ENCODE peak calls at places on chromosomes 1 and 21, in five cellular contexts. N is A549, J is progenitor cell of endocrine pancreas, S is stomach, X is left ventricle myocardium inferior. D is an unnamed sample.

GRCh38 chr1:151898519-151898991 is 10.8 kb downstream of the THEM4 start:
- DNase-seq in N (no peak), J (no peak), S (peak), X (no peak), D (no peak)

GRCh38 chr1:23980725-23981063 is 567 bp upstream of the SRSF10 start:
- DNase-seq in N (no peak), J (no peak), S (no peak), X (no peak), D (peak)

GRCh38 chr1:234735476-234735875 is 125.5 kb upstream of the IRF2BP2 start:
- DNase-seq in N (no peak), J (no peak), S (no peak), X (no peak), D (no peak)

GRCh38 chr1:115239148-115239820 is 98.8 kb downstream of the NGF start:
- DNase-seq in N (no peak), J (no peak), S (no peak), X (no peak), D (no peak)

GRCh38 chr1:114320586-114320985 is 166.9 kb upstream of the SYT6 start:
- DNase-seq in N (no peak), J (no peak), S (no peak), X (no peak), D (no peak)

GRCh38 chr1:67682659-67683197 is 2.3 kb upstream of the GADD45A start:
- DNase-seq in N (no peak), J (no peak), S (no peak), X (no peak), D (no peak)

GRCh38 chr1:79197421-79197820 is 190.9 kb upstream of the ADGRL4 start:
- DNase-seq in N (no peak), J (no peak), S (no peak), X (no peak), D (peak)

GRCh38 chr1:204162498-204163074 is 3.6 kb downstream of the REN start:
- DNase-seq in N (peak), J (peak), S (peak), X (peak), D (peak)

GRCh38 chr1:112410704-112411103 is 14.7 kb downstream of the CTTNBP2NL start:
- DNase-seq in N (no peak), J (no peak), S (no peak), X (no peak), D (no peak)

GRCh38 chr1:18012686-18013085 is 94.9 kb upstream of the IGSF21 start:
- DNase-seq in N (no peak), J (no peak), S (no peak), X (no peak), D (no peak)

GRCh38 chr1:185681034-185681633 is 53.1 kb upstream of the HMCN1 start:
- DNase-seq in N (peak), J (no peak), S (no peak), X (no peak), D (peak)

GRCh38 chr21:26811031-26811430 is 34.2 kb downstream of the ADAMTS1 start:
- DNase-seq in N (no peak), J (no peak), S (no peak), X (no peak), D (no peak)

GRCh38 chr1:61692155-61692783 is 32.7 kb downstream of the TM2D1 start:
- DNase-seq in N (no peak), J (no peak), S (no peak), X (no peak), D (no peak)

GRCh38 chr21:45050786-45051489 is 23.4 kb upstream of the ADARB1 start:
- DNase-seq in N (no peak), J (no peak), S (no peak), X (no peak), D (no peak)

GRCh38 chr21:38883142-38883541 is 77.4 kb downstream of the ETS2 start:
- DNase-seq in N (no peak), J (no peak), S (no peak), X (no peak), D (no peak)

GRCh38 chr1:228087771-228088251 is 5.3 kb downstream of the ARF1 start:
- DNase-seq in N (no peak), J (no peak), S (no peak), X (peak), D (no peak)

GRCh38 chr1:2074944-2075740 is 24.9 kb downstream of the PRKCZ start:
- DNase-seq in N (no peak), J (no peak), S (no peak), X (no peak), D (no peak)

GRCh38 chr1:218983848-218984247 is 189.8 kb upstream of the LYPLAL1 start:
- DNase-seq in N (no peak), J (no peak), S (no peak), X (no peak), D (peak)

GRCh38 chr1:5990913-5991783 is 1.1 kb downstream of the NPHP4 start:
- DNase-seq in N (no peak), J (peak), S (peak), X (no peak), D (peak)

GRCh38 chr21:39849014-39849655 is 18.1 kb upstream of the PCP4 start:
- DNase-seq in N (no peak), J (no peak), S (no peak), X (no peak), D (no peak)

GRCh38 chr1:151416231-151416630 is 16.9 kb downstream of the PSMB4 start:
- DNase-seq in N (no peak), J (no peak), S (no peak), X (no peak), D (no peak)

GRCh38 chr1:212677573-212677972 is 22.1 kb downstream of the BATF3 start:
- DNase-seq in N (no peak), J (no peak), S (no peak), X (no peak), D (no peak)

GRCh38 chr1:229964281-229964680 is 102.8 kb upstream of the GALNT2 start:
- DNase-seq in N (no peak), J (no peak), S (no peak), X (no peak), D (no peak)

GRCh38 chr1:3432306-3432705 is 22.2 kb upstream of the ARHGEF16 start:
- DNase-seq in N (no peak), J (no peak), S (no peak), X (no peak), D (no peak)

GRCh38 chr1:109485001-109485400 is 1.3 kb downstream of the ATXN7L2 start:
- DNase-seq in N (no peak), J (no peak), S (no peak), X (no peak), D (no peak)

GRCh38 chr1:204457665-204458064 is 36.9 kb downstream of the PIK3C2B start:
- DNase-seq in N (no peak), J (no peak), S (no peak), X (no peak), D (no peak)

GRCh38 chr1:63557365-63557987 is 34.2 kb downstream of the EFCAB7 start:
- DNase-seq in N (no peak), J (no peak), S (no peak), X (no peak), D (peak)

GRCh38 chr1:158554352-158554751 is at the start of gene OR6Y1:
- DNase-seq in N (no peak), J (no peak), S (no peak), X (no peak), D (no peak)

GRCh38 chr1:37537378-37537777 is 16.7 kb downstream of the SNIP1 start:
- DNase-seq in N (no peak), J (no peak), S (peak), X (no peak), D (no peak)

GRCh38 chr1:8165595-8166360 is 139.7 kb upstream of the ERRFI1 start:
- DNase-seq in N (no peak), J (no peak), S (no peak), X (no peak), D (no peak)

GRCh38 chr1:58811303-58811702 is 27.5 kb upstream of the JUN start:
- DNase-seq in N (no peak), J (no peak), S (no peak), X (no peak), D (no peak)

GRCh38 chr21:30408782-30409494 is 13.1 kb downstream of the KRTAP13-1 start:
- DNase-seq in N (peak), J (peak), S (peak), X (no peak), D (peak)

GRCh38 chr1:115833806-115834205 is 7.1 kb downstream of the NHLH2 start:
- DNase-seq in N (no peak), J (no peak), S (no peak), X (no peak), D (peak)

GRCh38 chr1:4825841-4826450 is 171.5 kb downstream of the AJAP1 start:
- DNase-seq in N (peak), J (no peak), S (no peak), X (no peak), D (peak)

GRCh38 chr1:111798580-111798979 is 42.9 kb downstream of the DDX20 start:
- DNase-seq in N (no peak), J (no peak), S (no peak), X (no peak), D (no peak)

GRCh38 chr1:79006564-79006963 is at the start of gene ADGRL4:
- DNase-seq in N (no peak), J (peak), S (no peak), X (peak), D (peak)

GRCh38 chr1:22575532-22576147 is 12.4 kb downstream of the EPHA8 start:
- DNase-seq in N (no peak), J (no peak), S (no peak), X (no peak), D (no peak)

GRCh38 chr1:43541721-43542401 is 11.2 kb downstream of the PTPRF start:
- DNase-seq in N (no peak), J (no peak), S (peak), X (peak), D (no peak)

GRCh38 chr1:30656171-30656940 is 67.0 kb downstream of the MATN1 start:
- DNase-seq in N (no peak), J (no peak), S (no peak), X (no peak), D (no peak)

GRCh38 chr1:30655672-30656071 is 67.7 kb downstream of the MATN1 start:
- DNase-seq in N (no peak), J (no peak), S (no peak), X (no peak), D (no peak)

GRCh38 chr1:30658014-30658336 is 65.4 kb downstream of the MATN1 start:
- DNase-seq in N (no peak), J (no peak), S (no peak), X (no peak), D (no peak)

GRCh38 chr1:30659702-30660101 is 63.7 kb downstream of the MATN1 start:
- DNase-seq in N (no peak), J (no peak), S (no peak), X (no peak), D (no peak)

DNA sequence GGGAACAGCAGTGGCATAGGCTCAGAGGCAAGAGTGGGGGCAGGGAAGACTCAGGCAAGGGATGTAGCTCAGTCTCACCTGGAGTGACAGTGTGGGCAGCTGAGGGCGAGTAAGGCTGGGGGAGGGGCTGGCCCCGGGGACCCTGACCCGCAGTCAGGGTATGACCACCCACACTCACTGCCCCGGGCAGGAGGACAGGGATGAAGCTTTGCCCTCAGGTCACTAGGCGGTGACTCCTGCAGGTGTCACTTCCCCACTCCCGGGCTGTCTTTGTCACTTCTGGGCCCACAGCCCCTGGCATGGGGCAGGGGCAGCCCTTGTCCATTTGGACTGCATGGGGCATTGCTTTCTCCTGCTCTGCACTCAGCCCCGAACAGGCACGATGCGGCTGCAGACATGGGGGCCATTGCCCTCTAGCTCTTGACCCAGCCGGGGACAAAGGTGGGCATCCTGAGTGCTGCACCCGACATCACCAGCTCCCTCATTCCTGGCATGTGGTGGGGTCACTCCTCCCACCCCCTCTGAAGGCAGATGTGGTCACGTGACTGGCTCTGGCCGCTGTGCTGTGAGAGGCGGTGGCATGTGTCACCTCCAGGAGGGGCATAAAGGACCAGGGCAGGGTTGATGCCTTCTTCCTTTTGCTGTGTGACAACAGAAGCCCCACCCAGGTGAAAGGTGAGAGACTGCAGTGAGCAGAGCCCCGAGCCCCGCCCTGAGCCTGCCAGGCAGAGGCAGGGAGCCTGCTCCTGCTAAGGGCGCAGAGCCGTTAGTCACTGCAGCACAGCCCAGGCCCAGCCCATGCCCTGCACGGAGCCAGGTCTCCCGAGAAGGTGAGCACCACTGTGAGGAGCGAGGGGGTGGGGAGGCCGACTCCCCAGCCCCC is 66.0 kb downstream of the MATN1 start:
- DNase-seq in N (no peak), J (no peak), S (peak), X (no peak), D (no peak)
- TF ChIP-seq CTCF in N (no peak), J (no peak), S (no peak), X (no peak), D (no peak)

GRCh38 chr21:43622796-43623195 is 36.5 kb downstream of the HSF2BP start:
- DNase-seq in N (no peak), J (no peak), S (no peak), X (no peak), D (no peak)

GRCh38 chr21:43619344-43619743 is 39.9 kb downstream of the HSF2BP start:
- DNase-seq in N (no peak), J (no peak), S (no peak), X (no peak), D (no peak)

GRCh38 chr21:43618940-43619339 is 40.3 kb downstream of the HSF2BP start:
- DNase-seq in N (no peak), J (no peak), S (peak), X (no peak), D (no peak)

GRCh38 chr21:43623588-43623987 is 35.7 kb downstream of the HSF2BP start:
- DNase-seq in N (no peak), J (no peak), S (no peak), X (no peak), D (no peak)

GRCh38 chr21:43619856-43620255 is 39.4 kb downstream of the HSF2BP start:
- DNase-seq in N (no peak), J (no peak), S (no peak), X (no peak), D (no peak)
- TF ChIP-seq CTCF in N (no peak), J (no peak), S (no peak), X (no peak), D (no peak)

DNA sequence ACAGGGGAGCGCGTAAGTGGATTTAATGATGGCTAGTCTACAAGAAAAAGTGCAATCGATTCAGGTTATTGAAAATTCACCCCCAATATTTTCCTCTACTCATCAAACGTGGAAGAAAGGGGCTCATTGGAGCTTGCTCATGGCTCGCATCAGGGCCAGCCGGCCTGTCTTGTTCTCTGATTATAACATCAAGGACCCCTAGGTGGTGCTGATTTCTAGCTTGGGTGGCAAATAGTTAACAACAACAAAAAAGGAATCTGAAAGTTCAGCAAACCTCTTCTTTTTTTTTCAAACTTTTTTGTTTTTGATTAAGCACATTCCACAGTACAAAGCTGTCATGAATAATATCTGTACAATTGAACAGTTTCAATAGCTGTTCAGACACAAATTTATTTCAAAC is 35.8 kb upstream of the SOD1 start:
- DNase-seq in N (no peak), J (no peak), S (no peak), X (no peak), D (no peak)
- TF ChIP-seq CTCF in N (no peak), J (peak), S (no peak), X (no peak), D (no peak)

GRCh38 chr1:232628335-232629214 is 1.4 kb downstream of the SIPA1L2 start:
- DNase-seq in N (no peak), J (no peak), S (no peak), X (no peak), D (no peak)
- TF ChIP-seq CTCF in N (peak), J (no peak), S (no peak), X (peak), D (no peak)

GRCh38 chr1:29912413-29912812 is 676.1 kb downstream of the PTPRU start:
- DNase-seq in N (no peak), J (no peak), S (no peak), X (no peak), D (no peak)
- TF ChIP-seq CTCF in N (peak), J (peak), S (no peak), X (peak), D (no peak)

DNA sequence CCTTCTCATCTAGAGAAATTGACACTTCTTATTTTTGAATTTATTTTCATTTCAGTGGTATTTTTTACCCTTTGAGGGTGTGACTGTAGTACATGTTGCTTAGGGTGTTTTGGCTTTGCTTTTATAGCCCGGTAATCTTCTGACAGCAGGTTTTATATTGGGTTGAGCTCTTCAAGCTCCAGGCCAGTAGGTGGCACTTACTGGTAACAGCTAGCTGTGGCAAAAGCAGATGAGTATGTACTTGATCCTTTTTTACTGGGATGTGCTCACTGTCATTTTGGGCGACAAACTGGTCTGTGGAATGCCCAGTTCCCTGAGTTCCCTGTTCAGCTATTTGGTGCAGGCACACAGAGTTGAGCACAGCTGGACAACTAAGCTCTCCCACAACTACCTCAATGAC is 916.2 kb upstream of the B3GALT2 start:
- DNase-seq in N (no peak), J (no peak), S (no peak), X (no peak), D (no peak)
- TF ChIP-seq CTCF in N (no peak), J (no peak), S (no peak), X (no peak), D (no peak)

GRCh38 chr1:98386675-98387440 is 274.7 kb upstream of the SNX7 start:
- DNase-seq in N (no peak), J (no peak), S (no peak), X (no peak), D (no peak)

GRCh38 chr1:98387701-98388100 is 273.8 kb upstream of the SNX7 start:
- DNase-seq in N (no peak), J (no peak), S (no peak), X (no peak), D (no peak)

GRCh38 chr1:98385691-98386090 is 275.8 kb upstream of the SNX7 start:
- DNase-seq in N (no peak), J (no peak), S (no peak), X (no peak), D (no peak)

GRCh38 chr1:98383341-98383740 is 278.2 kb upstream of the SNX7 start:
- DNase-seq in N (no peak), J (no peak), S (no peak), X (no peak), D (no peak)

DNA sequence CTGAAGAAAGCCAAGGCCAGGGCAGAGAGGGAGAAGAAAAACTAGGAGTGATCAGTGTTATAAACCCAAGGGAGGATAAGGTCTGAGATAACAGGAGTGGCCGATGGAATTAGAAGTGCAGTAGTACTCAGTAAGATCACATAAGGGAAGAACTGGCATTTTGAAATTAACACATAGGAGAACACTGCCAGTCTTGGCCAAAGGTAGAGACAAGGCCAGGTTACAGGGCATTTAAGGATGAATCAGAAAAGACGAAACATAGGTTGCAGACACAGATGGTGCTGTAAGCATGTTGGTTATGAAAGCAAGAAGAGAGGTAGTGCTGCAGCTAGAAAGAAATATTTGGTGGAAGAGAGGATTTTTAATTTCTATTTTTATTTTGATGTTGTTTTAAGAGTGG is 278.9 kb upstream of the SNX7 start:
- DNase-seq in N (no peak), J (no peak), S (no peak), X (no peak), D (no peak)
- TF ChIP-seq CTCF in N (no peak), J (no peak), S (no peak), X (no peak), D (no peak)

D was measured in endothelial cell.